ENCODE peak calls at places on chromosomes 7 and 10, in nine cellular contexts. D, O, G, E, Q, A, M, S and T are unnamed samples.

GRCh38 chr7:43565786-43566185 is 17.1 kb upstream of the STK17A start:
- DNase-seq in A (no peak), E (no peak), G (no peak), D (no peak), S (no peak), M (no peak), O (no peak), Q (no peak), T (no peak)

GRCh38 chr10:77877461-77878344 is 48.9 kb downstream of the DLG5 start:
- DNase-seq in O (peak; percentile 58), D (peak; percentile 63), G (no peak), M (peak; percentile 74), S (no peak), E (peak; percentile 34), Q (peak; percentile 89), A (no peak), T (peak; percentile 24)

GRCh38 chr10:99827906-99828305 is 45.5 kb downstream of the ABCC2 start:
- DNase-seq in O (no peak), M (peak; percentile 86), E (no peak), Q (no peak), A (no peak), D (peak; percentile 76), S (no peak), G (no peak), T (no peak)

GRCh38 chr10:27372095-27372494 is 131.5 kb upstream of the ACBD5 start:
- DNase-seq in D (peak; percentile 42), Q (no peak), M (no peak), E (no peak), A (no peak), O (no peak), S (no peak), G (no peak), T (no peak)

GRCh38 chr7:5589819-5590595 is 166.4 kb upstream of the TNRC18 start:
- DNase-seq in S (no peak), E (no peak), G (no peak), O (no peak), D (no peak), A (no peak), Q (no peak), M (no peak), T (no peak)

GRCh38 chr7:66558660-66559465 is 69.8 kb upstream of the KCTD7 start:
- DNase-seq in S (no peak), E (peak; percentile 1), D (no peak), A (no peak), M (no peak), Q (peak; percentile 80), O (no peak), G (no peak), T (no peak)

GRCh38 chr10:105577865-105578607 is 936.9 kb downstream of the SORCS3 start:
- DNase-seq in M (no peak), Q (no peak), O (peak; percentile 26), S (no peak), A (no peak), E (no peak), G (no peak), D (no peak), T (no peak)

GRCh38 chr10:74949434-74949833 is 123.0 kb downstream of the KAT6B start:
- DNase-seq in S (no peak), A (no peak), M (no peak), G (no peak), E (no peak), Q (no peak), O (no peak), D (peak; percentile 43), T (no peak)

GRCh38 chr7:74401137-74401859 is 52.4 kb upstream of the GTF2IRD1 start:
- DNase-seq in S (no peak), O (peak; percentile 62), E (peak; percentile 77), G (peak; percentile 62), A (peak; percentile 54), Q (peak; percentile 69), M (peak; percentile 32), D (peak; percentile 83), T (peak; percentile 79)

GRCh38 chr10:44320727-44321126 is 64.2 kb downstream of the CXCL12 start:
- DNase-seq in S (no peak), M (no peak), E (no peak), G (no peak), D (no peak), A (no peak), O (no peak), Q (no peak), T (no peak)

GRCh38 chr7:158204453-158204852 is 383.2 kb downstream of the PTPRN2 start:
- DNase-seq in A (no peak), M (no peak), S (no peak), E (no peak), Q (no peak), G (no peak), O (no peak), D (no peak), T (no peak)

GRCh38 chr7:137757146-137757925 is 89.4 kb downstream of the DGKI start:
- DNase-seq in A (no peak), E (no peak), G (no peak), S (no peak), O (no peak), Q (no peak), D (no peak), M (peak; percentile 65), T (no peak)

GRCh38 chr7:111833461-111833860 is 271.2 kb upstream of the IMMP2L start:
- DNase-seq in A (no peak), G (no peak), D (peak; percentile 66), Q (no peak), E (no peak), O (no peak), S (no peak), M (peak; percentile 20), T (no peak)

GRCh38 chr7:130146693-130147520 is 58.3 kb downstream of the TMEM209 start:
- DNase-seq in S (no peak), E (no peak), G (no peak), Q (no peak), M (peak; percentile 74), A (no peak), D (no peak), O (no peak), T (no peak)